ENCODE peak calls at places on chromosome 21, in five cellular contexts. S is WERI-Rb-1, O is neural progenitor cell, G is heart right ventricle, N is RWPE1. U is an unnamed sample.

GRCh38 chr21:43645414-43645891 is 13.8 kb downstream of the HSF2BP start:
- DNase-seq in S (peak; percentile 24), O (peak; percentile 66), G (no peak), N (peak; percentile 49), U (no peak)

GRCh38 chr21:44267655-44268142 is 6.0 kb upstream of the DNMT3L start:
- DNase-seq in S (peak; percentile 71), O (peak; percentile 38), G (no peak), N (no peak), U (no peak)

GRCh38 chr21:36980280-36981048 is 14.0 kb upstream of the HLCS start:
- DNase-seq in S (no peak), O (peak; percentile 52), G (peak; percentile 42), N (no peak), U (no peak)

GRCh38 chr21:18041012-18041411 is 203.6 kb upstream of the CHODL start:
- DNase-seq in S (peak; percentile 64), O (peak; percentile 73), G (no peak), N (no peak), U (no peak)

GRCh38 chr21:24910591-24910990 is 696.7 kb downstream of the MRPL39 start:
- DNase-seq in S (no peak), O (no peak), G (no peak), N (no peak), U (no peak)

GRCh38 chr21:43194303-43195130 is 25.7 kb downstream of the CRYAA start:
- DNase-seq in S (peak; percentile 5), O (no peak), G (no peak), N (no peak), U (peak; percentile 63)

GRCh38 chr21:39788383-39788782 is 43.4 kb downstream of the IGSF5 start:
- DNase-seq in S (peak; percentile 94), O (peak; percentile 91), G (peak; percentile 72), N (peak; percentile 80), U (peak; percentile 85)

GRCh38 chr21:22235866-22236590 is 1237.8 kb downstream of the NCAM2 start:
- DNase-seq in S (no peak), O (no peak), G (no peak), N (no peak), U (no peak)

GRCh38 chr21:39523398-39523797 is 71.6 kb downstream of the SH3BGR start:
- DNase-seq in S (no peak), O (no peak), G (no peak), N (no peak), U (no peak)

GRCh38 chr21:17458279-17458678 is 54.6 kb upstream of the CXADR start:
- DNase-seq in S (no peak), O (no peak), G (no peak), N (no peak), U (no peak)

GRCh38 chr21:34280987-34281386 is 82.8 kb upstream of the KCNE2 start:
- DNase-seq in S (no peak), O (no peak), G (peak; percentile 28), N (no peak), U (no peak)

GRCh38 chr21:17461014-17461413 is 51.8 kb upstream of the CXADR start:
- DNase-seq in S (no peak), O (no peak), G (no peak), N (peak; percentile 44), U (no peak)

GRCh38 chr21:31416465-31416864 is 72.4 kb upstream of the TIAM1 start:
- DNase-seq in S (no peak), O (no peak), G (no peak), N (no peak), U (no peak)

GRCh38 chr21:14923468-14923867 is 141.3 kb downstream of the NRIP1 start:
- DNase-seq in S (no peak), O (no peak), G (no peak), N (no peak), U (no peak)

GRCh38 chr21:44434568-44434925 is 20.8 kb upstream of the LRRC3 start:
- DNase-seq in S (peak; percentile 5), O (no peak), G (no peak), N (no peak), U (peak; percentile 53)

GRCh38 chr21:21897275-21897883 is 899.2 kb downstream of the NCAM2 start:
- DNase-seq in S (no peak), O (no peak), G (no peak), N (peak; percentile 67), U (no peak)

GRCh38 chr21:15908187-15908586 is 178.4 kb downstream of the USP25 start:
- DNase-seq in S (no peak), O (no peak), G (no peak), N (no peak), U (no peak)

GRCh38 chr21:39822042-39822441 is 45.2 kb upstream of the PCP4 start:
- DNase-seq in S (no peak), O (no peak), G (no peak), N (no peak), U (no peak)

GRCh38 chr21:25528511-25528910 is 78.8 kb downstream of the MRPL39 start:
- DNase-seq in S (no peak), O (no peak), G (no peak), N (no peak), U (no peak)

GRCh38 chr21:25806053-25806452 is 71.3 kb downstream of the GABPA start:
- DNase-seq in S (no peak), O (no peak), G (no peak), N (peak; percentile 8), U (no peak)

GRCh38 chr21:40504825-40505224 is 342.1 kb downstream of the DSCAM start:
- DNase-seq in S (no peak), O (no peak), G (no peak), N (no peak), U (no peak)

GRCh38 chr21:33552093-33552998 is 9.5 kb downstream of the SON start:
- DNase-seq in S (no peak), O (no peak), G (no peak), N (no peak), U (no peak)

GRCh38 chr21:33208534-33208933 is 21.2 kb upstream of the IFNAR2 start:
- DNase-seq in S (no peak), O (no peak), G (no peak), N (peak; percentile 20), U (no peak)

GRCh38 chr21:44999972-45000636 is 60.3 kb downstream of the SLX9 start:
- DNase-seq in S (no peak), O (no peak), G (peak; percentile 8), N (no peak), U (no peak)

GRCh38 chr21:32298148-32298559 is 501 bp upstream of the MRAP start:
- DNase-seq in S (no peak), O (no peak), G (no peak), N (no peak), U (no peak)

GRCh38 chr21:14740116-14740515 is 194.0 kb upstream of the SAMSN1 start:
- DNase-seq in S (no peak), O (no peak), G (no peak), N (no peak), U (no peak)

GRCh38 chr21:44875341-44875740 is 1.9 kb upstream of the PTTG1IP start:
- DNase-seq in S (no peak), O (no peak), G (no peak), N (no peak), U (no peak)

GRCh38 chr21:31580866-31581276 is 78.6 kb upstream of the SOD1 start:
- DNase-seq in S (peak; percentile 87), O (peak; percentile 83), G (peak; percentile 48), N (peak; percentile 54), U (no peak)

GRCh38 chr21:20856926-20857325 is 141.3 kb upstream of the NCAM2 start:
- DNase-seq in S (no peak), O (no peak), G (no peak), N (no peak), U (no peak)

GRCh38 chr21:44696572-44696971 is 400 bp upstream of the KRTAP10-12 start:
- DNase-seq in S (peak; percentile 4), O (no peak), G (no peak), N (no peak), U (no peak)

GRCh38 chr21:39885119-39885848 is 18.0 kb downstream of the PCP4 start:
- DNase-seq in S (no peak), O (peak; percentile 47), G (peak; percentile 52), N (no peak), U (no peak)

GRCh38 chr21:35818597-35818996 is 241.7 kb downstream of the SETD4 start:
- DNase-seq in S (no peak), O (no peak), G (no peak), N (no peak), U (no peak)
- H3K27ac ChIP-seq in S (no peak overlapping the region), O (no peak overlapping the region), G (no peak overlapping the region), N (no peak overlapping the region), U (no peak overlapping the region)

DNA sequence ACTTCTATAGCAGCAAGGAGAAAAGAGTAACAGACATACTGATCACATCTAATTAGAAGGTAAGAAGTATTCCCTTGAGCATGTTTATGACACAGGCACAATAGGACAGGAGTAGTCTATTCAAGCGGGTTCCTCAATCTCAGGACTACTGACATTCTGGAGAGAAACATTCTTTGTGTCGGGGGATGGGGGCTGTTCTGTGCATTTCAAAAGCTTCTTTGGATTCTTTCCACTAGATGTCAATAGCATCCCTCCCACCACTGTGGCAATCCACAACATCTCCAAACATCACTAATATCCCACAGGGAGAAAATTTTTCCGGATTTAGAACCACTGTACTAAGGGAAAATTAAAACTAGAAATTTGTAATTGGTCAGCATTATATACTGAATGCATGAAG is 56.9 kb downstream of the ADAMTS5 start:
- DNase-seq in S (no peak), O (peak; percentile 79), G (no peak), N (no peak), U (no peak)
- TF ChIP-seq CTCF in S (no peak), O (peak; percentile 58), G (no peak), N (no peak), U (no peak)

GRCh38 chr21:42107881-42108553 is 36.9 kb downstream of the UMODL1 start:
- DNase-seq in S (peak; percentile 94), O (peak; percentile 81), G (peak; percentile 66), N (peak; percentile 88), U (no peak)
- H3K27ac ChIP-seq in S (no peak overlapping the region), O (no peak overlapping the region), G (no peak overlapping the region), N (peak overlapping the region; percentile 10), U (no peak overlapping the region)

GRCh38 chr21:38333290-38334272 is 76.8 kb downstream of the KCNJ15 start:
- DNase-seq in S (no peak), O (no peak), G (peak; percentile 40), N (no peak), U (no peak)
- TF ChIP-seq CTCF in S (peak; percentile 58), O (peak; percentile 20), G (no peak), N (no peak), U (no peak)

GRCh38 chr21:46092026-46092764 is 5.7 kb upstream of the COL6A2 start:
- DNase-seq in S (no peak), O (no peak), G (peak; percentile 49), N (no peak), U (peak; percentile 93)

GRCh38 chr21:46093668-46094400 is 4.1 kb upstream of the COL6A2 start:
- DNase-seq in S (no peak), O (no peak), G (peak; percentile 10), N (no peak), U (peak; percentile 69)

GRCh38 chr21:46091631-46092025 is 6.3 kb upstream of the COL6A2 start:
- DNase-seq in S (no peak), O (no peak), G (no peak), N (no peak), U (no peak)

GRCh38 chr21:46094401-46095105 is 3.4 kb upstream of the COL6A2 start:
- DNase-seq in S (no peak), O (no peak), G (no peak), N (no peak), U (peak; percentile 43)

GRCh38 chr21:46092811-46093667 is 4.9 kb upstream of the COL6A2 start:
- DNase-seq in S (no peak), O (no peak), G (no peak), N (no peak), U (no peak)
- H3K27ac ChIP-seq in S (no peak overlapping the region), O (no peak overlapping the region), G (peak overlapping the region; percentile 82), N (no peak overlapping the region), U (peak overlapping the region; percentile 84)